ENCODE peak calls at places on chromosomes 2 and 18, in six cellular contexts. I, X, V, C, Y and L are unnamed samples.

GRCh38 chr2:231714639-231715498 is 6.5 kb downstream of the PTMA start:
- DNase-seq in I (peak), C (peak), X (peak), V (peak), Y (peak), L (peak)

GRCh38 chr2:94984964-94985575 is 40.4 kb upstream of the MAL start:
- DNase-seq in C (no peak), V (peak), I (no peak), X (no peak), Y (no peak), L (no peak)

GRCh38 chr2:39380525-39381150 is 56.4 kb downstream of the MAP4K3 start:
- DNase-seq in I (no peak), Y (peak), C (no peak), V (no peak), X (no peak), L (no peak)

GRCh38 chr2:235394278-235394828 is 99.5 kb upstream of the AGAP1 start:
- DNase-seq in V (peak), X (no peak), C (no peak), Y (peak), I (no peak), L (no peak)

GRCh38 chr18:62610509-62611394 is 87.9 kb downstream of the ZCCHC2 start:
- DNase-seq in X (no peak), V (no peak), C (no peak), Y (no peak), I (peak), L (no peak)

GRCh38 chr2:131413148-131413747 is 49.3 kb upstream of the RAB6D start:
- DNase-seq in Y (peak), X (no peak), C (no peak), I (peak), V (no peak), L (no peak)

GRCh38 chr18:8926464-8926863 is 176.0 kb upstream of the NDUFV2 start:
- DNase-seq in Y (no peak), C (no peak), X (no peak), V (no peak), I (no peak), L (no peak)

GRCh38 chr18:77024476-77024875 is 108.1 kb downstream of the MBP start:
- DNase-seq in V (no peak), I (no peak), Y (no peak), X (no peak), C (no peak), L (no peak)

GRCh38 chr2:234770081-234770506 is 181.7 kb upstream of the SH3BP4 start:
- DNase-seq in X (no peak), C (no peak), I (no peak), V (no peak), Y (peak), L (no peak)

GRCh38 chr2:240797914-240798313 is 22.1 kb downstream of the KIF1A start:
- DNase-seq in I (no peak), X (no peak), C (peak), V (no peak), Y (no peak), L (no peak)

GRCh38 chr2:233061007-233061590 is 957 bp downstream of the INPP5D start:
- DNase-seq in V (no peak), I (no peak), C (no peak), Y (no peak), X (no peak), L (peak)

GRCh38 chr2:153487482-153487881 is 8.9 kb upstream of the RPRM start:
- DNase-seq in Y (no peak), V (no peak), X (no peak), I (no peak), C (no peak), L (no peak)

GRCh38 chr2:218882463-218882821 is 1.8 kb downstream of the WNT10A start:
- DNase-seq in V (no peak), X (no peak), Y (no peak), I (peak), C (no peak), L (no peak)

GRCh38 chr18:26516964-26517363 is 31.4 kb downstream of the KCTD1 start:
- DNase-seq in C (no peak), Y (no peak), V (no peak), X (no peak), I (no peak), L (no peak)

GRCh38 chr2:1371066-1371465 is 42.2 kb upstream of the TPO start:
- DNase-seq in C (no peak), X (no peak), V (no peak), Y (no peak), I (no peak), L (no peak)

GRCh38 chr2:64263315-64263714 is 119.1 kb upstream of the PELI1 start:
- DNase-seq in C (no peak), X (no peak), Y (peak), I (no peak), V (peak), L (no peak)

GRCh38 chr18:74190086-74190485 is 41.8 kb downstream of the TIMM21 start:
- DNase-seq in X (no peak), Y (peak), V (no peak), I (no peak), C (no peak), L (no peak)

GRCh38 chr18:62977512-62977911 is 262.2 kb downstream of the PHLPP1 start:
- DNase-seq in I (no peak), Y (no peak), C (no peak), V (no peak), X (no peak), L (no peak)

GRCh38 chr18:9716375-9716774 is 8.3 kb downstream of the RAB31 start:
- DNase-seq in C (no peak), I (no peak), Y (no peak), V (no peak), X (no peak), L (no peak)

GRCh38 chr18:54845788-54846187 is 17.5 kb downstream of the RAB27B start:
- DNase-seq in X (no peak), I (no peak), C (no peak), Y (peak), V (no peak), L (no peak)

GRCh38 chr2:47019991-47020681 is 104.5 kb upstream of the MCFD2 start:
- DNase-seq in Y (no peak), C (no peak), I (no peak), V (no peak), X (no peak), L (no peak)

GRCh38 chr18:49884465-49884864 is 71.1 kb upstream of the ACAA2 start:
- DNase-seq in C (no peak), I (no peak), V (no peak), Y (no peak), X (no peak), L (no peak)

GRCh38 chr18:939167-939566 is 34.5 kb downstream of the ADCYAP1 start:
- DNase-seq in Y (peak), C (no peak), V (peak), I (no peak), X (no peak), L (no peak)

GRCh38 chr2:39593439-39594393 is 72.0 kb upstream of the TMEM178A start:
- DNase-seq in X (no peak), V (peak), Y (peak), I (no peak), C (no peak), L (no peak)

GRCh38 chr2:157628282-157628531 is 457 bp downstream of the ACVR1C start:
- DNase-seq in X (no peak), C (no peak), Y (no peak), V (no peak), I (no peak), L (no peak)